ENCODE peak calls at places on chromosomes 4 and X, in eight cellular contexts. O, C, W, I, J, D, Y and Q are unnamed samples.

GRCh38 chr4:127778102-127778501 is 4.0 kb upstream of the HSPA4L start:
- DNase-seq in W (no peak), C (no peak), Y (no peak), J (no peak), I (no peak), O (no peak), D (no peak), Q (no peak)

GRCh38 chr4:154471924-154472323 is 19.7 kb downstream of the DCHS2 start:
- DNase-seq in I (no peak), W (no peak), Y (no peak), O (peak; percentile 8), J (no peak), C (no peak), D (peak; percentile 56), Q (no peak)

GRCh38 chr4:12471193-12471592 is 1012.9 kb downstream of the RAB28 start:
- DNase-seq in D (no peak), O (no peak), C (no peak), I (no peak), W (no peak), J (no peak), Y (no peak), Q (no peak)

GRCh38 chr4:139416073-139416673 is 37.7 kb upstream of the RAB33B start:
- DNase-seq in O (peak; percentile 60), C (peak; percentile 15), I (peak; percentile 32), J (peak; percentile 49), Y (no peak), D (no peak), W (no peak), Q (peak; percentile 5)

GRCh38 chr4:45931151-45931550 is 192.7 kb downstream of the GABRG1 start:
- DNase-seq in I (no peak), W (no peak), Y (no peak), O (peak; percentile 41), J (peak; percentile 16), D (no peak), C (no peak), Q (no peak)

GRCh38 chrX:63746278-63746677 is 38.7 kb downstream of the ARHGEF9 start:
- DNase-seq in Y (no peak), D (no peak), W (no peak), I (no peak), J (no peak), C (no peak), O (no peak), Q (no peak)

GRCh38 chrX:98755912-98756311 is 1654.2 kb downstream of the PCDH19 start:
- DNase-seq in Y (no peak), J (no peak), I (no peak), O (no peak), W (no peak), D (no peak), C (no peak), Q (no peak)

GRCh38 chr4:73599182-73599581 is 21.1 kb downstream of the RASSF6 start:
- DNase-seq in D (no peak), C (no peak), Y (peak; percentile 49), O (peak; percentile 87), J (peak; percentile 86), W (peak; percentile 40), I (peak; percentile 71), Q (no peak)

GRCh38 chr4:135418353-135418752 is 1216.8 kb upstream of the PABPC4L start:
- DNase-seq in D (no peak), J (peak; percentile 7), Y (no peak), W (peak; percentile 12), I (no peak), C (no peak), O (peak; percentile 40), Q (no peak)

GRCh38 chrX:68647156-68647957 is at the start of gene STARD8:
- DNase-seq in W (peak; percentile 54), J (no peak), O (peak; percentile 67), C (peak; percentile 22), Y (peak; percentile 72), I (no peak), D (peak; percentile 49), Q (peak; percentile 56)

GRCh38 chr4:119785963-119786362 is 157.4 kb upstream of the PDE5A start:
- DNase-seq in O (peak; percentile 41), W (peak; percentile 22), J (peak; percentile 39), C (no peak), I (no peak), Y (no peak), D (no peak), Q (no peak)

GRCh38 chrX:37349131-37350033 is at the start of gene PRRG1:
- DNase-seq in I (peak; percentile 65), J (peak; percentile 56), D (peak; percentile 85), O (peak; percentile 83), C (peak; percentile 70), Y (peak; percentile 88), W (peak; percentile 80), Q (peak; percentile 81)

GRCh38 chr4:153432971-153433752 is 33.0 kb upstream of the TMEM131L start:
- DNase-seq in W (peak; percentile 58), D (peak; percentile 87), J (peak; percentile 71), I (no peak), O (peak; percentile 95), C (peak; percentile 29), Y (peak; percentile 57), Q (no peak)

GRCh38 chrX:39900788-39901170 is 197.0 kb downstream of the BCOR start:
- DNase-seq in J (no peak), D (no peak), O (no peak), W (no peak), I (no peak), C (no peak), Y (no peak), Q (peak; percentile 31)

GRCh38 chr4:915041-915474 is 17.1 kb downstream of the GAK start:
- DNase-seq in J (no peak), I (no peak), O (no peak), C (no peak), Y (peak; percentile 20), D (no peak), W (no peak), Q (no peak)

GRCh38 chr4:158606969-158607368 is 64.7 kb downstream of the C4orf46 start:
- DNase-seq in I (no peak), O (no peak), W (no peak), C (no peak), D (no peak), J (no peak), Y (no peak), Q (no peak)

GRCh38 chrX:152992120-152992519 is 1.8 kb downstream of the PNMA5 start:
- DNase-seq in C (no peak), I (no peak), Y (no peak), J (no peak), W (no peak), O (no peak), D (no peak), Q (no peak)

GRCh38 chr4:118799235-118799932 is 36.5 kb downstream of the SEC24D start:
- DNase-seq in W (no peak), C (no peak), I (no peak), J (no peak), O (no peak), Y (no peak), D (no peak), Q (no peak)

GRCh38 chr4:48047421-48047844 is 30.9 kb downstream of the NIPAL1 start:
- DNase-seq in D (peak; percentile 52), O (no peak), C (no peak), I (no peak), J (no peak), W (no peak), Y (no peak), Q (no peak)

GRCh38 chr4:7649741-7650531 is 215.2 kb upstream of the PSAPL1 start:
- DNase-seq in O (peak; percentile 71), D (no peak), Y (peak; percentile 41), I (peak; percentile 70), W (no peak), C (no peak), J (peak; percentile 5), Q (no peak)

GRCh38 chr4:98242538-98242937 is 18.6 kb upstream of the RAP1GDS1 start:
- DNase-seq in I (no peak), J (peak; percentile 13), D (no peak), W (no peak), C (no peak), Y (no peak), O (no peak), Q (no peak)

GRCh38 chr4:137393043-137393442 is 139.3 kb downstream of the PCDH18 start:
- DNase-seq in O (no peak), J (no peak), D (no peak), Y (no peak), W (no peak), I (no peak), C (no peak), Q (peak; percentile 10)

GRCh38 chr4:89929425-89930272 is 35.0 kb downstream of the MMRN1 start:
- DNase-seq in O (peak; percentile 29), D (no peak), J (peak; percentile 54), C (no peak), I (no peak), W (no peak), Y (no peak), Q (no peak)

GRCh38 chr4:1378559-1379231 is 27.5 kb downstream of the NKX1-1 start:
- DNase-seq in I (no peak), O (no peak), J (no peak), Y (peak; percentile 53), W (peak; percentile 8), D (no peak), C (no peak), Q (peak; percentile 3)

DNA sequence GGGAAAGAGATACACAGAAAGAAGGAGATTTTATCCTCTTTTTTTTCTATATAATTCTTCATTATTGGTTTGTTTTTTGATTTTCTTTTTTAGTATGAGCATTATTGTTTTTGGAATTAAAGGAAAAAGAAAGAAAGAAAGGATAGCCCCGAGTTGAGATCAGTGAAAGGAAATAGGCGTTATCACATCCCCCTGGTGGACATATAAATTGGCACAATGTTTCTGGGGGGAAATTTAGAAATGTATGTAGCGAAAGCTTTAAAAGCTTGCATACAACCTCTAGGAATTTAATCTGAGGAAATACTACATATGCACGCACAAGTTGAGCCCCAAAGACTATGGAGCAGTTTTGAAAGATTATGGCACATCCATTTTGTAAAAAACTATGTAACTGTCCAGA is 226.3 kb upstream of the LDB2 start:
- DNase-seq in J (no peak), Y (no peak), W (no peak), C (no peak), O (no peak), I (no peak), D (no peak), Q (no peak)
- TF ChIP-seq CTCF in J (no peak), Y (no peak), W (peak; percentile 14), C (peak; percentile 59), O (no peak), I (peak; percentile 41), D (no peak), Q (peak; percentile 16)

GRCh38 chr4:155796031-155796430 is 37.2 kb downstream of the GUCY1B1 start:
- DNase-seq in I (no peak), C (no peak), W (no peak), J (peak; percentile 18), O (peak; percentile 19), D (no peak), Y (no peak), Q (no peak)
- TF ChIP-seq CTCF in I (peak; percentile 43), C (peak; percentile 58), W (no peak), J (peak; percentile 41), O (no peak), D (peak; percentile 26), Y (no peak), Q (peak; percentile 42)

GRCh38 chr4:86838141-86838540 is 11.0 kb downstream of the SLC10A6 start:
- DNase-seq in C (no peak), O (no peak), I (no peak), D (no peak), Y (no peak), W (no peak), J (no peak), Q (no peak)
- TF ChIP-seq CTCF in C (no peak), O (no peak), I (no peak), D (no peak), Y (no peak), W (no peak), J (no peak), Q (no peak)

GRCh38 chr4:92014060-92014459 is 289.7 kb upstream of the GRID2 start:
- DNase-seq in D (no peak), Y (no peak), W (no peak), C (no peak), O (no peak), I (no peak), J (no peak), Q (no peak)

GRCh38 chr4:92012899-92013867 is 290.6 kb upstream of the GRID2 start:
- DNase-seq in O (no peak), D (peak; percentile 47), I (no peak), W (peak; percentile 73), J (no peak), Y (peak; percentile 60), C (peak; percentile 21), Q (peak; percentile 12)
- TF ChIP-seq CTCF in O (no peak), D (peak; percentile 44), I (peak; percentile 7), W (peak; percentile 46), J (no peak), Y (peak; percentile 24), C (peak; percentile 37), Q (peak; percentile 26)